ENCODE peak calls at places on chromosomes 13 and 19, in eight cellular contexts. S, R, B, L, Q, N, C and T are unnamed samples.

GRCh38 chr19:6530385-6531162 is at the start of gene TNFSF9:
- DNase-seq in S (peak), R (peak), B (peak), L (peak), Q (peak), N (peak), C (peak), T (peak)

GRCh38 chr19:33796164-33797100 is at the start of gene KCTD15:
- DNase-seq in S (no peak), R (no peak), B (no peak), L (no peak), Q (no peak), N (peak), C (no peak), T (no peak)

GRCh38 chr19:38250821-38251563 is 5.2 kb downstream of the PPP1R14A start:
- DNase-seq in S (peak), R (no peak), B (no peak), L (no peak), Q (no peak), N (no peak), C (no peak), T (no peak)

GRCh38 chr13:99969934-99970760 is 1.4 kb downstream of the ZIC5 start:
- DNase-seq in S (no peak), R (no peak), B (no peak), L (no peak), Q (no peak), N (peak), C (peak), T (no peak)

GRCh38 chr19:47651132-47651531 is 42.2 kb downstream of the BICRA start:
- DNase-seq in S (no peak), R (no peak), B (no peak), L (no peak), Q (no peak), N (no peak), C (no peak), T (no peak)

GRCh38 chr19:16161848-16162247 is 11.5 kb downstream of the CIB3 start:
- DNase-seq in S (no peak), R (peak), B (peak), L (peak), Q (peak), N (peak), C (peak), T (no peak)

GRCh38 chr19:43354305-43354627 is 780 bp downstream of the CD177 start:
- DNase-seq in S (no peak), R (no peak), B (no peak), L (no peak), Q (no peak), N (no peak), C (no peak), T (no peak)

GRCh38 chr19:19120308-19121156 is 17.7 kb downstream of the TMEM161A start:
- DNase-seq in S (no peak), R (peak), B (no peak), L (peak), Q (no peak), N (peak), C (peak), T (peak)

GRCh38 chr19:1577090-1577928 is 9.2 kb upstream of the MEX3D start:
- DNase-seq in S (no peak), R (no peak), B (no peak), L (no peak), Q (no peak), N (no peak), C (no peak), T (no peak)

GRCh38 chr13:79445968-79446645 is 34.8 kb upstream of the NDFIP2 start:
- DNase-seq in S (no peak), R (no peak), B (no peak), L (no peak), Q (no peak), N (no peak), C (no peak), T (no peak)

GRCh38 chr13:102309110-102309509 is 92.7 kb downstream of the FGF14 start:
- DNase-seq in S (no peak), R (no peak), B (no peak), L (no peak), Q (no peak), N (no peak), C (no peak), T (no peak)

GRCh38 chr13:113026391-113026910 is 57.4 kb downstream of the MCF2L start:
- DNase-seq in S (no peak), R (no peak), B (no peak), L (no peak), Q (no peak), N (no peak), C (no peak), T (no peak)

GRCh38 chr19:54002495-54003315 is 11.3 kb downstream of the CACNG6 start:
- DNase-seq in S (no peak), R (no peak), B (no peak), L (no peak), Q (no peak), N (no peak), C (no peak), T (no peak)

GRCh38 chr19:55640577-55641375 is at the start of gene ZNF580:
- DNase-seq in S (peak), R (peak), B (peak), L (peak), Q (peak), N (peak), C (peak), T (peak)

GRCh38 chr13:72850959-72851677 is 69.2 kb downstream of the PIBF1 start:
- DNase-seq in S (no peak), R (no peak), B (no peak), L (no peak), Q (no peak), N (no peak), C (no peak), T (no peak)

GRCh38 chr19:48489608-48490216 is 20.5 kb downstream of the CYTH2 start:
- DNase-seq in S (no peak), R (no peak), B (no peak), L (no peak), Q (peak), N (peak), C (peak), T (peak)

GRCh38 chr19:46404884-46405658 is 8.3 kb downstream of the CCDC8 start:
- DNase-seq in S (no peak), R (no peak), B (no peak), L (no peak), Q (no peak), N (peak), C (no peak), T (no peak)

GRCh38 chr19:45999653-46000121 is 4.4 kb downstream of the CCDC61 start:
- DNase-seq in S (no peak), R (no peak), B (no peak), L (no peak), Q (no peak), N (peak), C (no peak), T (no peak)

GRCh38 chr13:108322206-108322824 is 52.8 kb downstream of the TNFSF13B start:
- DNase-seq in S (no peak), R (peak), B (no peak), L (no peak), Q (peak), N (peak), C (peak), T (no peak)

GRCh38 chr19:46493236-46494114 is 2.2 kb downstream of the PNMA8B start:
- DNase-seq in S (no peak), R (no peak), B (no peak), L (no peak), Q (no peak), N (no peak), C (no peak), T (no peak)

GRCh38 chr13:21478881-21479808 is 20.0 kb upstream of the ZDHHC20 start:
- DNase-seq in S (no peak), R (peak), B (peak), L (peak), Q (peak), N (peak), C (peak), T (peak)

GRCh38 chr13:76822691-76823267 is 63.4 kb downstream of the KCTD12 start:
- DNase-seq in S (no peak), R (no peak), B (no peak), L (no peak), Q (peak), N (peak), C (peak), T (peak)

GRCh38 chr19:39684283-39684682 is 20.0 kb upstream of the LGALS14 start:
- DNase-seq in S (no peak), R (no peak), B (no peak), L (no peak), Q (no peak), N (no peak), C (peak), T (no peak)

GRCh38 chr19:44925114-44925891 is 10.9 kb downstream of the APOC1 start:
- DNase-seq in S (peak), R (peak), B (no peak), L (peak), Q (no peak), N (peak), C (peak), T (peak)

GRCh38 chr19:7340959-7341837 is 7.5 kb upstream of the ARHGEF18 start:
- DNase-seq in S (peak), R (no peak), B (peak), L (peak), Q (peak), N (peak), C (peak), T (peak)

GRCh38 chr13:30577381-30577780 is 40.3 kb upstream of the USPL1 start:
- DNase-seq in S (no peak), R (peak), B (peak), L (no peak), Q (peak), N (peak), C (peak), T (no peak)

GRCh38 chr13:105196052-105196451 is 1339.4 kb downstream of the EFNB2 start:
- DNase-seq in S (no peak), R (no peak), B (no peak), L (no peak), Q (peak), N (peak), C (peak), T (no peak)

GRCh38 chr19:10230155-10230903 is 802 bp downstream of the S1PR2 start:
- DNase-seq in S (peak), R (no peak), B (no peak), L (no peak), Q (no peak), N (peak), C (no peak), T (peak)

GRCh38 chr19:16366433-16367268 is 42.0 kb downstream of the KLF2 start:
- DNase-seq in S (no peak), R (no peak), B (no peak), L (no peak), Q (no peak), N (no peak), C (no peak), T (no peak)

GRCh38 chr19:18205180-18205915 is 1.5 kb upstream of the RAB3A start:
- DNase-seq in S (peak), R (peak), B (peak), L (no peak), Q (peak), N (peak), C (peak), T (peak)

GRCh38 chr19:47436712-47437401 is 17.5 kb upstream of the MEIS3 start:
- DNase-seq in S (peak), R (no peak), B (no peak), L (no peak), Q (peak), N (peak), C (peak), T (peak)

GRCh38 chr19:20470345-20471119 is 95.0 kb downstream of the ZNF737 start:
- DNase-seq in S (no peak), R (no peak), B (no peak), L (no peak), Q (no peak), N (no peak), C (no peak), T (no peak)

GRCh38 chr19:37953576-37954303 is 46.7 kb downstream of the SIPA1L3 start:
- DNase-seq in S (no peak), R (no peak), B (no peak), L (no peak), Q (no peak), N (no peak), C (no peak), T (no peak)

GRCh38 chr19:55554749-55555152 is 9.4 kb upstream of the SBK3 start:
- DNase-seq in S (no peak), R (no peak), B (no peak), L (no peak), Q (no peak), N (no peak), C (no peak), T (peak)

GRCh38 chr19:10258080-10258710 is 6.2 kb downstream of the MRPL4 start:
- DNase-seq in S (no peak), R (no peak), B (no peak), L (no peak), Q (no peak), N (no peak), C (no peak), T (no peak)

GRCh38 chr19:41298327-41298964 is 11.5 kb upstream of the CCDC97 start:
- DNase-seq in S (peak), R (peak), B (peak), L (peak), Q (peak), N (peak), C (no peak), T (peak)

GRCh38 chr13:23505007-23505406 is 65.2 kb upstream of the TNFRSF19 start:
- DNase-seq in S (no peak), R (no peak), B (no peak), L (no peak), Q (peak), N (peak), C (peak), T (no peak)